ENCODE peak calls at places on chromosomes 6 and 20, in five cellular contexts. L is left ventricle myocardium inferior, H is cardiac muscle cell, W is fibroblast of pulmonary artery, D is WTC11. B is an unnamed sample.

GRCh38 chr6:71351190-71351589 is 62.6 kb downstream of the OGFRL1 start:
- DNase-seq in L (no peak), D (no peak), W (no peak), H (no peak), B (no peak)

GRCh38 chr20:48131581-48131980 is 346.3 kb upstream of the SULF2 start:
- DNase-seq in D (no peak), L (no peak), H (peak), W (peak), B (no peak)

GRCh38 chr20:63942250-63943006 is 13.8 kb downstream of the UCKL1 start:
- DNase-seq in L (peak), H (peak), D (peak), W (no peak), B (peak)

GRCh38 chr6:68007717-68008116 is 627.4 kb upstream of the ADGRB3 start:
- DNase-seq in D (no peak), L (no peak), H (no peak), W (no peak), B (no peak)

GRCh38 chr6:47456536-47456975 is 21.0 kb upstream of the CD2AP start:
- DNase-seq in W (no peak), H (no peak), L (no peak), D (no peak), B (no peak)

GRCh38 chr6:5190467-5190866 is 70.3 kb downstream of the LYRM4 start:
- DNase-seq in D (no peak), H (peak), L (no peak), W (peak), B (no peak)

GRCh38 chr6:142918339-142919042 is 26.5 kb downstream of the HIVEP2 start:
- DNase-seq in D (no peak), W (no peak), H (no peak), L (no peak), B (no peak)

GRCh38 chr20:47576516-47577033 is 74.9 kb downstream of the NCOA3 start:
- DNase-seq in L (peak), H (peak), W (peak), D (no peak), B (no peak)

GRCh38 chr6:125808060-125808459 is 17.3 kb downstream of the NCOA7 start:
- DNase-seq in W (no peak), L (no peak), D (no peak), H (no peak), B (no peak)

GRCh38 chr6:169328112-169328801 is 74.6 kb upstream of the THBS2 start:
- DNase-seq in H (peak), D (no peak), W (peak), L (no peak), B (no peak)

GRCh38 chr6:42661540-42662153 is 60.8 kb downstream of the PRPH2 start:
- DNase-seq in L (peak), D (peak), H (peak), W (peak), B (peak)

GRCh38 chr6:89359561-89359960 is 7.0 kb upstream of the UBE2J1 start:
- DNase-seq in L (no peak), D (no peak), W (no peak), H (no peak), B (no peak)

GRCh38 chr6:45892696-45893095 is 123.0 kb downstream of the CLIC5 start:
- DNase-seq in D (no peak), H (no peak), W (no peak), L (no peak), B (no peak)

GRCh38 chr6:142907017-142907470 is 37.9 kb downstream of the HIVEP2 start:
- DNase-seq in L (no peak), H (no peak), W (no peak), D (no peak), B (no peak)

GRCh38 chr20:20017852-20018245 is 687 bp downstream of the NAA20 start:
- DNase-seq in D (no peak), L (no peak), H (no peak), W (no peak), B (peak)

GRCh38 chr6:140538926-140539325 is 1164.5 kb upstream of the CITED2 start:
- DNase-seq in H (peak), D (no peak), L (no peak), W (no peak), B (no peak)

GRCh38 chr6:27834879-27835549 is 77.2 kb downstream of the OR2B2 start:
- DNase-seq in L (no peak), W (no peak), H (no peak), D (no peak), B (no peak)

GRCh38 chr6:36607782-36608386 is 13.7 kb downstream of the SRSF3 start:
- DNase-seq in D (peak), H (no peak), L (no peak), W (no peak), B (no peak)

DNA sequence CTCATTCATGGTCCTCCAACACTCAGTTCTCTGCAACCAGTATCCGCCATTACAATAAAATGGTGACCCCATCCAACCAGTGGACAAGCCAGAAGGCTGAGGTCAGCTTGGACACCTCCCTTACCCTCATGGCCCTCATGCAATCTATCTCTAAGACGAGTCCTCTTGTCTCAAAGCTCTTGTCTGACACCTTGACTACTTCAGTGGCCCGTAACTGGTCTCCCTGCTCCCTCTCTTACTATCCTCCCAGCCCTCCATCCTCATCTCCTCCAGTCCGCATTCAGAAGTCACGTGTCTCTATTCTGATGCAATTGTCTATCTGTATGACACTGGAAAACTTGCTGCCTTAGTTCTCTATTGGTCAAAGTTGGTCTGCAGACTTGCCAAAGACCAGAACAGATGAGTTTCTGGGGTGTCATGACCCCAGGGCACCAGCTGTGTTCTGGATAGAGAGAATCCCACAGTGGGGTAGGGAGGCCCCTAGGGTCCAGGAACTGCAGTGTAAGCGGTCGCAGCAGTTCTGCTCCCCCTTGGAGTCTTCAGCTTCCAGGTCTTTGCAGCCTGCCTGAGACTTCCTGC is 59.6 kb upstream of the RNF24 start:
- DNase-seq in H (no peak), W (no peak), L (no peak), D (no peak), B (no peak)
- TF ChIP-seq CTCF in H (no peak), W (no peak), L (no peak), D (no peak), B (no peak)

DNA sequence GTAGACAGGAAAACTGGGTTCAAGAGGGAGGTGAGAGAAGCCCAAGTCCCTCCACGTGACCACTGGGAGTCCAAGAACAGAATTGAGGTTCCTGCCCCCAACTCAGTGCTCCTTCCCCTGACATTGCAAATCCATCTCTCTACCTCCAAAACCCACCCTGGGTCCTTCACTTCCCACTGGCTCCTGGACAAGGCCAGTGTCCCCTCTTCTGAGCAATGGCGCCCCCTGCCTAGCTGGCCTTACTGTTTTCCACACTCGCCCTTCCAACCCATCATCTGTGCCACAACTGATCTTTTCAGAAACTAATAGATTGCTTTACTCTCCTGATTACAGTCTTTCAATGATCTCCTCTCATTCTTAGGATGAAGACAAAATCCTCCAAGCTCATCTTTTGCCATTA is 200.3 kb downstream of the ANKRD60 start:
- DNase-seq in W (no peak), H (no peak), D (peak), L (no peak), B (no peak)
- TF ChIP-seq CTCF in W (no peak), H (peak), D (peak), L (peak), B (no peak)

DNA sequence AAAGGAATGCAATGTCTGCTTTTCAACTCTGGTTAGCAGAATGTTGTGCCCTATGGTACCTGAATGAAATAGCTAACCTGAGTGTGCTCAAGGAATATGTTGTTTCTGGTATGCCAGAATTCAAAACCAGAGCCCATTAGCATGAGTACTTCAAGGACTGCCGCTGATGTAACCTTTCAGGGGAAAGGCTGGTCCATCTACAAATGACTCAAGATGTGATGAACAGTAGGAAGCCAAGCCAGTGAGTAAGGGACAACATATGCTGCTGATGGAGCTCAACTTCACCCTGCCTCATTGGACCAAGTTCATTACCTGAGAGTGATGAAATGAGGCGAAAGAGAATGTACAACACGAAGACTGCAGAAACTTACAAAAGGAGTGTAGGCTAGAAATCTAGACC is 95.7 kb upstream of the BMP2 start:
- DNase-seq in H (no peak), L (no peak), W (no peak), D (no peak), B (no peak)
- TF ChIP-seq CTCF in H (no peak), L (no peak), W (no peak), D (no peak), B (no peak)

GRCh38 chr6:38195113-38195635 is 375.6 kb downstream of the ZFAND3 start:
- DNase-seq in D (no peak), H (no peak), L (no peak), W (no peak), B (no peak)

GRCh38 chr6:38194282-38194572 is 374.7 kb downstream of the ZFAND3 start:
- DNase-seq in D (no peak), H (no peak), W (no peak), L (no peak), B (no peak)

GRCh38 chr6:38194589-38194988 is 375.1 kb downstream of the ZFAND3 start:
- DNase-seq in D (no peak), L (no peak), W (no peak), H (no peak), B (no peak)

GRCh38 chr6:38193486-38194281 is 374.2 kb downstream of the ZFAND3 start:
- DNase-seq in W (no peak), D (no peak), H (no peak), L (no peak), B (no peak)

DNA sequence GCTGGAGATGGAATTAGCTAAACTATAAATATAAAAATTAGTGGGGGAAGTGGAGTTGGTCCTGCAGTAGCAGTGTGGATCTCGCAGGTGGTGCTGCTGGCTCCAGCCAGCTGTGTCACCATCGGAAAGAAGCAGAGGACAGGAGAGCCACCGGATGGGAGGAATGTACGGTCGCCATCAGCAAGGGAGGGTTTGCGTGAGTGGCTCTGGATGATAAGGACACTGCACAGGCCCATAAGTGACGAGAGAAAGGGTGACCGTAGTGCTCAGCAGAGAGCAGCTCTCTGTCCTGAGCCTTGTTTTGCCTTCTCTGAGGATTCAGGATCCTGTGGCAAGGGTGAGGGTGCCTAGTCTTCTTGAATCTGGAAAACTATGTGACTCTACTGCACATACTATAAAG is 378.7 kb downstream of the ZFAND3 start:
- DNase-seq in H (no peak), D (no peak), W (no peak), L (no peak), B (no peak)
- TF ChIP-seq CTCF in H (no peak), D (no peak), W (no peak), L (no peak), B (no peak)

DNA sequence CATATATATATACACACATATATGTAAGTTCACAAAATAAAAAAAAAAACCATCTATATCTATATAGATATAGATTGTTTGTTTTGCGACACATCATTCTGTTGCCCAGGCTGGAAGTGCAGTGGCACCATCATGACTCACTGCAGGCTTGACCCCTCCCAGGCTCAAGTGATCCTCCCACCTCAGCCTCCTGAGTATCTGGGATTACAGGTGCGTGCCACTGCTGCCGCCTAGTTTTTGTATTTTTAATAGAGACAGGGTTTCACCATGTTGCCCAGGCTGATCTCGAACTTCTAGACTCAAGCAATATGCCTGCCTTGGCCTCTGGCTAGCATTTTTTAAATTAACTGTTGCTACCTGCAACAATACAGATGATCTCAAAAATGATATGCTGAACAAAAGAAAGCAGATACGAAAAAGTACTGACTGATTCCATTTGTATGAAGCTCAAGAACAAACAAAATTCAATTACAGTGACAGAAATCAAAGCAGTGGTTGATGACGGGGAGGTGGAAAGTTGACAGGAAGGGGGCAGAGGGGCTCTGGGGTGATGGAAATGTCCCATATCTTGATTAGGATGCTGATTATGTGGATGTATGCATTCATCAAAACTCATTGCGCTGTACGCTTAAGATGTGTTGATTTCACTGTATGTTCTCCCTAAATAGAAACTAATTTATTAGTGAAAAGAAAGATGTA is 49.6 kb downstream of the ATXN1 start:
- DNase-seq in L (no peak), H (peak), D (no peak), W (no peak), B (no peak)
- TF ChIP-seq CTCF in L (no peak), H (no peak), D (no peak), W (no peak), B (no peak)

B was measured in glutamatergic neuron.